ENCODE peak calls at places on chromosomes 5 and 9, in five cellular contexts. N, S, E, Q and K are unnamed samples.

GRCh38 chr9:19050637-19051591 is 1.7 kb downstream of the RRAGA start:
- DNase-seq in E (no peak), Q (peak; percentile 70), S (peak; percentile 15), N (no peak), K (no peak)

GRCh38 chr5:125154321-125154811 is 407.9 kb upstream of the ZNF608 start:
- DNase-seq in N (no peak), S (no peak), Q (no peak), E (no peak), K (no peak)

GRCh38 chr9:89359018-89359417 is 40.7 kb downstream of the SECISBP2 start:
- DNase-seq in S (no peak), Q (no peak), N (no peak), E (no peak), K (peak; percentile 66)

GRCh38 chr9:106797299-106797698 is 65.7 kb upstream of the ZNF462 start:
- DNase-seq in N (no peak), S (no peak), E (no peak), Q (no peak), K (no peak)

GRCh38 chr5:93285461-93285860 is 295.6 kb downstream of the NR2F1-AS1 start:
- DNase-seq in N (no peak), Q (no peak), E (no peak), S (no peak), K (no peak)

GRCh38 chr9:110089681-110090370 is 118.1 kb downstream of the C9orf152 start:
- DNase-seq in N (no peak), E (no peak), Q (peak; percentile 11), S (no peak), K (no peak)

GRCh38 chr9:114072181-114073140 is 5.6 kb downstream of the AMBP start:
- DNase-seq in E (no peak), S (no peak), Q (no peak), N (no peak), K (no peak)

GRCh38 chr9:93676310-93677054 is 100.1 kb downstream of the PHF2 start:
- DNase-seq in N (no peak), S (no peak), E (no peak), Q (no peak), K (peak; percentile 10)

GRCh38 chr5:161544350-161544765 is 2.2 kb downstream of the GABRB2 start:
- DNase-seq in E (no peak), Q (peak; percentile 30), S (peak; percentile 41), N (peak; percentile 35), K (peak; percentile 61)

GRCh38 chr5:142866563-142867275 is 96.5 kb downstream of the ARHGAP26 start:
- DNase-seq in E (peak; percentile 26), Q (peak; percentile 74), N (peak; percentile 85), S (peak; percentile 65), K (peak; percentile 68)

GRCh38 chr5:61274561-61274960 is 57.5 kb upstream of the ZSWIM6 start:
- DNase-seq in N (no peak), E (no peak), Q (no peak), S (no peak), K (no peak)

GRCh38 chr5:63213256-63213655 is 634.6 kb downstream of the LRRC70 start:
- DNase-seq in S (no peak), E (no peak), Q (no peak), N (no peak), K (no peak)

GRCh38 chr5:115354246-115354645 is 57.8 kb upstream of the CCDC112 start:
- DNase-seq in S (no peak), N (no peak), Q (no peak), E (no peak), K (no peak)

GRCh38 chr5:170534177-170534576 is 30.4 kb downstream of the KCNIP1 start:
- DNase-seq in N (no peak), E (no peak), Q (no peak), S (no peak), K (no peak)

GRCh38 chr5:39775058-39775457 is 350.3 kb upstream of the DAB2 start:
- DNase-seq in N (no peak), S (no peak), E (no peak), Q (no peak), K (no peak)

GRCh38 chr9:76687861-76688374 is 76.3 kb upstream of the PCA3 start:
- DNase-seq in S (no peak), N (no peak), E (no peak), Q (no peak), K (no peak)

GRCh38 chr9:38083858-38084555 is 15.0 kb upstream of the SHB start:
- DNase-seq in Q (no peak), N (no peak), S (no peak), E (no peak), K (no peak)

GRCh38 chr5:134125195-134126015 is 10.9 kb downstream of the TCF7 start:
- DNase-seq in S (no peak), E (no peak), N (no peak), Q (no peak), K (peak; percentile 82)

GRCh38 chr5:179870403-179870903 is 11.8 kb upstream of the MRNIP start:
- DNase-seq in S (peak; percentile 85), N (peak; percentile 56), E (no peak), Q (peak; percentile 29), K (peak; percentile 87)

GRCh38 chr9:86977205-86977835 is 30.0 kb upstream of the GAS1 start:
- DNase-seq in N (no peak), Q (no peak), S (no peak), E (no peak), K (no peak)

GRCh38 chr9:131732061-131732526 is 7.8 kb downstream of the RAPGEF1 start:
- DNase-seq in E (no peak), Q (peak; percentile 59), S (no peak), N (no peak), K (no peak)

GRCh38 chr5:94254214-94254613 is 364.2 kb downstream of the KIAA0825 start:
- DNase-seq in N (no peak), S (no peak), E (no peak), Q (no peak), K (no peak)

DNA sequence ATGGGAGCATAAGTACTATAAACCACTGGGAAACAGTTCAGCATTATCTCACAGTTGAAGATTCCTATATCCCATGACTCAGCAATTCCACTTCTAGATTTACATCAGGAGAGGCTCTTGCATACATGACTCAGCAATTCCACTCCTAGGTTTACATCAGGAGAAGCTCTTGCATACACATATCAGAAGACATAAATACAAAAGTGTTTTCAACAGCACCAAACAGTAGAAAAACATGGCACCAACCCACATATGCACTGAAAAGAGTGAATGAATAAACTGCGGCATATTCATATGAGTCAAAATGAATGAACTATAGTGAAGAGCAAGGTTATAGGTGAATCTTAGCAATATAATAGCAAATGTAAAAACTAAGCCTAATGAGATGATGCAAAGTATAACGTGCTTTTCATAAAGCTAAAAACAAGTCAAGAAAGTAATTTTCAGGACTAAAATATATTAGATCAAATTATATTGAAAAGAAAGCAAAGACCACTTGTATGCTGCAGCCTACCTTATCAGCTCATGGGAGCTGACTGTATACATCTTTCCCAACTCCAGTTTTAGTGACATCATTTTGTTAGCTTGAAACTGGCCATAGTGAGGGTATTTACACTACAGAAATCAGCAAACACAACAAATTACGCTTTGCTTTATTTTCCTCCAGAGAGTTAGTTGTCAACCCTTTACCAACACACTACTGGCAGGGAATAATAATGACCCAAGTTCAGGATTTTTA is 95.8 kb downstream of the ANKRD18B start:
- DNase-seq in S (peak; percentile 81), Q (peak; percentile 40), E (no peak), N (peak; percentile 46), K (no peak)
- TF ChIP-seq REST in S (no peak), Q (no peak), E (no peak), N (no peak), K (no peak)

GRCh38 chr5:150791536-150791935 is 13.0 kb downstream of the SMIM3 start:
- DNase-seq in S (no peak), E (no peak), Q (no peak), N (no peak), K (no peak)

GRCh38 chr5:150788974-150789373 is 10.4 kb downstream of the SMIM3 start:
- DNase-seq in N (no peak), E (no peak), Q (no peak), S (no peak), K (no peak)

GRCh38 chr5:150787659-150788058 is 9.1 kb downstream of the SMIM3 start:
- DNase-seq in Q (no peak), N (no peak), S (no peak), E (no peak), K (no peak)

GRCh38 chr5:150789431-150789830 is 10.9 kb downstream of the SMIM3 start:
- DNase-seq in S (no peak), Q (no peak), E (no peak), N (no peak), K (no peak)

DNA sequence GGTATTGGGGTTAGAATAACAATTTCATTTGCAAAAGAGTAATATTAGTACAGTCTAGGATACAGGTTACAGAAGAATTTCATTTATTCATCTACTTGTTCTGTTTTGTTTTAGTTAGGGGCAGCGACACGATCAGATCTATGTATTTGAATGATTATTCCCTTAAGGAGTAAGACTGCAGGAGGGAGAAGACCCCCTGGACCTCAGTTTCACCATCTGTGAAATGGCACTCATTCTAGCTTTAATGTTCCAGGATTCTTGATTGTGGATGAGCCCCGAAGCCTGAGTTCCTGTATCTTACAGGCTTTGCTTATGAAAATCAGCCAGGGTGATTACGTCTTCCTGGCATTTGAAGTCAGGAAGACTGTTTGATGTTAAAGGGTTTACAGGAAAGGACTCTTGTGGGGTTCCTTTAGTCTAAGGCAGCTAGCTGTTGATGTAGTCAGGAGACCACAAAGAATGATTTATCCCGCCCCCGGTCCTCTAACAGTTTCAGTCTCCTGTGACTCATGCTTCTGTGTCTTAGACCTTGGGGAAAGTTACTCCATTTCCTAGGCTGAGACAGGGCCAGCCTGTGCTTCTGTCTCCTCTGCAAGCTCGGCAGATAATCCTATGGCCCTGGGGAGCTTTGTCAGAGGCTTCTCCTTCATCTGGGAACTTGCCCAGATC is 11.5 kb downstream of the SMIM3 start:
- DNase-seq in E (peak; percentile 54), Q (no peak), N (no peak), S (peak; percentile 67), K (no peak)
- TF ChIP-seq USF2 in E (no peak), Q (no peak), N (no peak), S (no peak), K (no peak)

GRCh38 chr9:70408393-70409040 is 5.9 kb downstream of the KLF9 start:
- DNase-seq in E (no peak), S (no peak), Q (no peak), N (no peak), K (no peak)

GRCh38 chr9:70407081-70407503 is 7.4 kb downstream of the KLF9 start:
- DNase-seq in S (no peak), Q (no peak), E (no peak), N (no peak), K (no peak)

GRCh38 chr9:70405808-70406445 is 8.5 kb downstream of the KLF9 start:
- DNase-seq in E (no peak), Q (no peak), N (no peak), S (no peak), K (no peak)

GRCh38 chr9:70404261-70404660 is 10.2 kb downstream of the KLF9 start:
- DNase-seq in E (no peak), N (no peak), Q (no peak), S (no peak), K (no peak)

DNA sequence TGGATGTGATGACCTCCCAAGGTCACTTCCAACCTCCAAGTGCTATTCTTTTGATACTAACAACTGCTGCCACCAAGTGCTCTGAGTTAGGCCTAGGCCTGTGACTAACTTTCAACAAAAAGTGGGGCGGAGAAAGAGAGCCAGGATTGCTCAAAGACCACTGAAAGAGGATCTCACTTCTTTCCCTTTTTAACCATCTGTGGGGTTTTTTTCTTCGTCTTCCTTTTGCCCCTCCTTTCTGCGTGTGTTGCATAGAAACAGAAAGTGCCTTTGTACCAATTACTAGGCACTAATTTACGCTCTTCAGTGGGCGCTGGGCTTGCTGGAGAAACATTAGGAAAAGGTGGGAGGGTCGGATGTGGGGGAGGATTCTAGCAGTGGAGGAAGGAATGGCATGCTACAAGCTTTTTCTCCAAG is 8.0 kb downstream of the KLF9 start:
- DNase-seq in N (no peak), Q (no peak), S (peak; percentile 40), E (no peak), K (no peak)
- TF ChIP-seq REST in N (no peak), Q (no peak), S (no peak), E (no peak), K (no peak)

GRCh38 chr5:141510850-141511718 is 22.2 kb downstream of the PCDHGC5 start:
- DNase-seq in N (no peak), S (no peak), Q (no peak), E (peak; percentile 80), K (no peak)
- TF ChIP-seq USF2 in N (no peak), S (no peak), Q (no peak), E (no peak), K (no peak)